ENCODE peak calls at places on chromosome 9, in nine cellular contexts. C, I, W, V, X, Q, J, Z and T are unnamed samples.

GRCh38 chr9:123568691-123569342 is 212.8 kb downstream of the CRB2 start:
- DNase-seq in C (no peak), I (no peak), W (peak), V (peak), X (no peak), Q (no peak), J (no peak), Z (peak), T (peak)

GRCh38 chr9:104911029-104911607 is 16.8 kb downstream of the ABCA1 start:
- DNase-seq in C (peak), I (no peak), W (peak), V (peak), X (no peak), Q (no peak), J (no peak), Z (peak), T (peak)

GRCh38 chr9:130186051-130186450 is 13.8 kb downstream of the NCS1 start:
- DNase-seq in C (no peak), I (no peak), W (no peak), V (peak), X (no peak), Q (no peak), J (no peak), Z (no peak), T (no peak)

GRCh38 chr9:385818-386398 is 171.2 kb downstream of the DOCK8 start:
- DNase-seq in C (peak), I (no peak), W (peak), V (peak), X (peak), Q (peak), J (peak), Z (peak), T (peak)

GRCh38 chr9:95938724-95939123 is 63.2 kb downstream of the ERCC6L2 start:
- DNase-seq in C (no peak), I (no peak), W (peak), V (no peak), X (no peak), Q (no peak), J (no peak), Z (peak), T (no peak)

GRCh38 chr9:89655990-89656657 is 51.3 kb downstream of the GADD45G start:
- DNase-seq in C (no peak), I (no peak), W (no peak), V (peak), X (no peak), Q (no peak), J (no peak), Z (peak), T (no peak)

GRCh38 chr9:83280790-83281189 is 217.8 kb upstream of the RASEF start:
- DNase-seq in C (no peak), I (no peak), W (no peak), V (no peak), X (no peak), Q (no peak), J (no peak), Z (no peak), T (no peak)

GRCh38 chr9:100229561-100229960 is 123.2 kb downstream of the TEX10 start:
- DNase-seq in C (no peak), I (no peak), W (no peak), V (no peak), X (no peak), Q (no peak), J (no peak), Z (no peak), T (no peak)

GRCh38 chr9:90795879-90796317 is 5.7 kb upstream of the SYK start:
- DNase-seq in C (no peak), I (no peak), W (no peak), V (no peak), X (no peak), Q (no peak), J (no peak), Z (no peak), T (no peak)

GRCh38 chr9:74277532-74277931 is 219.6 kb upstream of the RORB start:
- DNase-seq in C (no peak), I (no peak), W (no peak), V (no peak), X (peak), Q (no peak), J (no peak), Z (no peak), T (no peak)

GRCh38 chr9:137138701-137139467 is at the start of gene GRIN1:
- DNase-seq in C (no peak), I (no peak), W (no peak), V (no peak), X (no peak), Q (no peak), J (peak), Z (peak), T (no peak)

GRCh38 chr9:137138058-137138697 is 776 bp upstream of the GRIN1 start:
- DNase-seq in C (no peak), I (no peak), W (no peak), V (no peak), X (no peak), Q (no peak), J (no peak), Z (no peak), T (no peak)

GRCh38 chr9:137140151-137141012 is 1.4 kb downstream of the GRIN1 start:
- DNase-seq in C (no peak), I (no peak), W (no peak), V (no peak), X (no peak), Q (no peak), J (no peak), Z (no peak), T (no peak)

GRCh38 chr9:137141050-137141810 is 2.3 kb downstream of the GRIN1 start:
- DNase-seq in C (no peak), I (no peak), W (no peak), V (no peak), X (no peak), Q (no peak), J (no peak), Z (no peak), T (no peak)

GRCh38 chr9:137139468-137140150 is 655 bp downstream of the GRIN1 start:
- DNase-seq in C (no peak), I (no peak), W (no peak), V (no peak), X (no peak), Q (no peak), J (no peak), Z (no peak), T (no peak)
- TF ChIP-seq CTCF in C (no peak), I (no peak), W (no peak), V (no peak), X (no peak), Q (no peak), J (no peak), Z (no peak), T (no peak)

DNA sequence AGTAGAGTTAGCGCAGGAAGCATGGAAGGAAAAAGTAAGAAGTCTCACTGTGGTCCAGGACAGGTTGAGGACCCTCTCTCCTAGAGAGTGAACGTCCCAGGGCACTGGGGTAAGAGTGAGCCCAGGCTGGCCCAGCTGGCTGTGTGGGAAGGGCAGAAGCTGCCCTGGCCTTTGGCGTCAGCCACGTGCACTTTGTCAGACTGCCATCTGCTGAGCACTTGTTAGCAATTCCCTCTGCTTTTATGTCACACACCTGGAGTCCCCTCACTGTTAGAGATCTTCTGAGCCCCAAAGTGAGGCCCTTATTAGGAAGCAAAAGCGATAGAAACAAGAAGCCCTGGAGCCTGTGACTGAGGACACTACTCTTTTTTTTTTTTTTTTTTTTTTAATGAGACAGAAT is 79.1 kb downstream of the UGCG start:
- DNase-seq in C (no peak), I (no peak), W (no peak), V (no peak), X (peak), Q (no peak), J (no peak), Z (no peak), T (no peak)
- TF ChIP-seq CTCF in C (peak), I (no peak), W (no peak), V (no peak), X (peak), Q (no peak), J (no peak), Z (no peak), T (peak)

GRCh38 chr9:122333169-122333808 is 37.5 kb upstream of the PTGS1 start:
- DNase-seq in C (no peak), I (no peak), W (no peak), V (no peak), X (no peak), Q (no peak), J (no peak), Z (no peak), T (no peak)
- TF ChIP-seq CTCF in C (no peak), I (no peak), W (no peak), V (no peak), X (no peak), Q (no peak), J (no peak), Z (no peak), T (no peak)

DNA sequence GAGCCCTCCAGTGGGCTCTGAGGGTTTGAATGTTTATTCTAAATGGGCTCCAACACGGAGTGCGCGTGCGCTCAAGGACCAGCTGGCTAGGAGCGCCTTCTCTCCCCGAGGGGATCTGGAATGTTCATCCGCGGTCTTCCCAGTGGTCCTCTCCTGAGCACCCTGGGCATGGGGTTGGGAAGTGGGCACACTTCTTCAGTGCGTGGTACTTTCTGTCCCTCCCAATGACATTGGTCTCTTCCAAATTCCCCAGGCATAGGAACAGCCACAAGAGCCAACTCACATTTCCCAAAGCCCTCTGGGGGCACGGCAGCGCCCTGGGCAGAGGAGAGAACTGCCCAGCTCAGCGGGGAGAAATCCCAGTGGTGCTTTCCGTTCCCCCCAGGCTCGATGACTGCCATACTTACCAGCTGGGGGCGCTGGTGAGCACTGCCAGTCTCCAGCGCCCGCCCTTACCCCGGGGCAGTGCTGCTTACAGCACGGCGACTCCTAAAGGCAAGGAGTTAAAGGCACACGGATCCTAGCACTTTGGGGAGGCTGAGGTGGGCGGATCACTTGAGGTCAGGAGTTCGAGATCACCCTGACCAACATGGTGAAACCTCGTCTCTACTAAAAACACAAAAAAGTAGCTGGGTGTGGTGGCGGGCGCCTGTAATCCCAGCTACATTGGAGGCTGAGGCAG is 29.9 kb upstream of the OBP2B start:
- DNase-seq in C (peak), I (peak), W (peak), V (peak), X (no peak), Q (peak), J (peak), Z (peak), T (peak)
- TF ChIP-seq CTCF in C (peak), I (peak), W (peak), V (peak), X (peak), Q (peak), J (peak), Z (peak), T (peak)

GRCh38 chr9:133457233-133457632 is 2.5 kb upstream of the CACFD1 start:
- DNase-seq in C (no peak), I (no peak), W (no peak), V (no peak), X (no peak), Q (no peak), J (no peak), Z (no peak), T (no peak)

GRCh38 chr9:133454943-133455673 is 4.7 kb upstream of the CACFD1 start:
- DNase-seq in C (no peak), I (no peak), W (no peak), V (no peak), X (no peak), Q (no peak), J (no peak), Z (no peak), T (no peak)

GRCh38 chr9:133457748-133458147 is 2.0 kb upstream of the CACFD1 start:
- DNase-seq in C (no peak), I (no peak), W (no peak), V (no peak), X (no peak), Q (no peak), J (no peak), Z (no peak), T (no peak)

GRCh38 chr9:133455936-133456335 is 3.8 kb upstream of the CACFD1 start:
- DNase-seq in C (no peak), I (no peak), W (no peak), V (no peak), X (no peak), Q (no peak), J (no peak), Z (no peak), T (no peak)

GRCh38 chr9:133456409-133456808 is 3.4 kb upstream of the CACFD1 start:
- DNase-seq in C (no peak), I (no peak), W (no peak), V (no peak), X (no peak), Q (no peak), J (no peak), Z (no peak), T (no peak)
- TF ChIP-seq CTCF in C (peak), I (no peak), W (peak), V (no peak), X (peak), Q (no peak), J (no peak), Z (peak), T (peak)